ENCODE peak calls at places on chromosomes 13 and 19, in eight cellular contexts. One of them, this sample, is unnamed.
A peak's percentile ranks its signal among the peaks of the same experiment; 100 is the strongest.

GRCh38 chr19:45070214-45070613 is 6.1 kb downstream of the ZNF296 start:
- DNase-seq in A549: no peak
- DNase-seq in fibroblast of mammary gland: no peak
- DNase-seq in hepatocyte: no peak
- DNase-seq in fibroblast of the aortic adventitia: no peak
- DNase-seq in HFF-Myc: no peak
- DNase-seq in lower leg skin: no peak
- DNase-seq in small intestine: no peak
- DNase-seq in this sample: no peak

GRCh38 chr13:93450226-93450625 is 223.6 kb downstream of the GPC6 start:
- DNase-seq in A549: no peak
- DNase-seq in fibroblast of mammary gland: peak; percentile 64
- DNase-seq in hepatocyte: no peak
- DNase-seq in fibroblast of the aortic adventitia: peak; percentile 40
- DNase-seq in HFF-Myc: no peak
- DNase-seq in lower leg skin: no peak
- DNase-seq in small intestine: no peak
- DNase-seq in this sample: no peak

GRCh38 chr19:34141036-34141435 is 31.3 kb upstream of the LSM14A start:
- DNase-seq in A549: no peak
- DNase-seq in fibroblast of mammary gland: no peak
- DNase-seq in hepatocyte: no peak
- DNase-seq in fibroblast of the aortic adventitia: no peak
- DNase-seq in HFF-Myc: no peak
- DNase-seq in lower leg skin: no peak
- DNase-seq in small intestine: no peak
- DNase-seq in this sample: no peak

GRCh38 chr13:44004881-44005280 is 125.2 kb downstream of the LACC1 start:
- DNase-seq in A549: no peak
- DNase-seq in fibroblast of mammary gland: peak; percentile 67
- DNase-seq in hepatocyte: peak; percentile 20
- DNase-seq in fibroblast of the aortic adventitia: peak; percentile 39
- DNase-seq in HFF-Myc: peak; percentile 33
- DNase-seq in lower leg skin: no peak
- DNase-seq in small intestine: no peak
- DNase-seq in this sample: no peak

GRCh38 chr19:7699003-7699402 is 2.9 kb downstream of the FCER2 start:
- DNase-seq in A549: no peak
- DNase-seq in fibroblast of mammary gland: no peak
- DNase-seq in hepatocyte: no peak
- DNase-seq in fibroblast of the aortic adventitia: no peak
- DNase-seq in HFF-Myc: no peak
- DNase-seq in lower leg skin: no peak
- DNase-seq in small intestine: no peak
- DNase-seq in this sample: no peak

GRCh38 chr13:110271313-110271712 is 35.6 kb downstream of the COL4A1 start:
- DNase-seq in A549: no peak
- DNase-seq in fibroblast of mammary gland: no peak
- DNase-seq in hepatocyte: no peak
- DNase-seq in fibroblast of the aortic adventitia: no peak
- DNase-seq in HFF-Myc: no peak
- DNase-seq in lower leg skin: peak; percentile 11
- DNase-seq in small intestine: no peak
- DNase-seq in this sample: no peak

GRCh38 chr13:73702419-73703071 is 431.7 kb downstream of the KLF12 start:
- DNase-seq in A549: no peak
- DNase-seq in fibroblast of mammary gland: no peak
- DNase-seq in hepatocyte: peak; percentile 22
- DNase-seq in fibroblast of the aortic adventitia: no peak
- DNase-seq in HFF-Myc: no peak
- DNase-seq in lower leg skin: no peak
- DNase-seq in small intestine: no peak
- DNase-seq in this sample: no peak

GRCh38 chr13:97397267-97397666 is 36.7 kb upstream of the RAP2A start:
- DNase-seq in A549: no peak
- DNase-seq in fibroblast of mammary gland: no peak
- DNase-seq in hepatocyte: no peak
- DNase-seq in fibroblast of the aortic adventitia: no peak
- DNase-seq in HFF-Myc: no peak
- DNase-seq in lower leg skin: no peak
- DNase-seq in small intestine: no peak
- DNase-seq in this sample: no peak

GRCh38 chr19:14473073-14473790 is 1.9 kb downstream of the PTGER1 start:
- DNase-seq in A549: no peak
- DNase-seq in fibroblast of mammary gland: no peak
- DNase-seq in hepatocyte: no peak
- DNase-seq in fibroblast of the aortic adventitia: no peak
- DNase-seq in HFF-Myc: no peak
- DNase-seq in lower leg skin: no peak
- DNase-seq in small intestine: no peak
- DNase-seq in this sample: no peak

DNA sequence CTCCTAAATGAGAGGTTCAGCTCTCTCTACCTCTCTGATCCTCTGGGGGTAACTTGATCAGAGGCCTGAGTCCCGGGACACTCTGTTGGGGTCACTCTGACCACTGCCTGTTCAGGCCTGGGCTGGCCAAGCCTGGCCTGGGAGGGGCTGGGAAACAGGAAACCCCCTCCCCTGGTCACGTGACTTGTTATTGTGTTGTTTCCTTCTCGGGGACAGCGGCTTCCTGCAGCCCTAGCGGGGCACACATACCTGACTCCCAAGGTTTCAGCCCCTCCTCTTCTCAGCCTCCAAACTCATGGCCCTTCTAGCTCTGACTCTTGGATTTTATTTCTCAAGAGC is at the start of gene USHBP1:
- DNase-seq in A549: no peak
- DNase-seq in fibroblast of mammary gland: no peak
- DNase-seq in hepatocyte: no peak
- DNase-seq in fibroblast of the aortic adventitia: no peak
- DNase-seq in HFF-Myc: no peak
- DNase-seq in lower leg skin: no peak
- DNase-seq in small intestine: no peak
- DNase-seq in this sample: no peak
- H3K4me3 ChIP-seq in A549: no peak within 1 kb of the TSS
- H3K4me3 ChIP-seq in fibroblast of mammary gland: no peak within 1 kb of the TSS
- H3K4me3 ChIP-seq in hepatocyte: no peak within 1 kb of the TSS
- H3K4me3 ChIP-seq in fibroblast of the aortic adventitia: no peak within 1 kb of the TSS
- H3K4me3 ChIP-seq in HFF-Myc: no peak within 1 kb of the TSS
- H3K4me3 ChIP-seq in lower leg skin: no peak within 1 kb of the TSS
- H3K4me3 ChIP-seq in small intestine: no peak within 1 kb of the TSS
- H3K4me3 ChIP-seq in this sample: no peak within 1 kb of the TSS

GRCh38 chr13:24745861-24746617 is 17.9 kb upstream of the RNF17 start:
- DNase-seq in A549: no peak
- DNase-seq in fibroblast of mammary gland: no peak
- DNase-seq in hepatocyte: no peak
- DNase-seq in fibroblast of the aortic adventitia: no peak
- DNase-seq in HFF-Myc: no peak
- DNase-seq in lower leg skin: no peak
- DNase-seq in small intestine: no peak
- DNase-seq in this sample: no peak
- H3K4me3 ChIP-seq in A549: no peak overlapping the region
- H3K4me3 ChIP-seq in fibroblast of mammary gland: no peak overlapping the region
- H3K4me3 ChIP-seq in hepatocyte: no peak overlapping the region
- H3K4me3 ChIP-seq in fibroblast of the aortic adventitia: no peak overlapping the region
- H3K4me3 ChIP-seq in HFF-Myc: no peak overlapping the region
- H3K4me3 ChIP-seq in lower leg skin: no peak overlapping the region
- H3K4me3 ChIP-seq in small intestine: no peak overlapping the region
- H3K4me3 ChIP-seq in this sample: no peak overlapping the region

GRCh38 chr13:107866666-107867623 is 348.4 kb downstream of the LIG4 start:
- DNase-seq in A549: no peak
- DNase-seq in fibroblast of mammary gland: peak; percentile 20
- DNase-seq in hepatocyte: peak; percentile 61
- DNase-seq in fibroblast of the aortic adventitia: peak; percentile 24
- DNase-seq in HFF-Myc: no peak
- DNase-seq in lower leg skin: no peak
- DNase-seq in small intestine: no peak
- DNase-seq in this sample: no peak
- H3K4me3 ChIP-seq in A549: peak overlapping the region; percentile 53
- H3K4me3 ChIP-seq in fibroblast of mammary gland: peak overlapping the region; percentile 39
- H3K4me3 ChIP-seq in hepatocyte: peak overlapping the region; percentile 66
- H3K4me3 ChIP-seq in fibroblast of the aortic adventitia: peak overlapping the region; percentile 66
- H3K4me3 ChIP-seq in HFF-Myc: peak overlapping the region; percentile 15
- H3K4me3 ChIP-seq in lower leg skin: no peak overlapping the region
- H3K4me3 ChIP-seq in small intestine: peak overlapping the region; percentile 22
- H3K4me3 ChIP-seq in this sample: no peak overlapping the region

DNA sequence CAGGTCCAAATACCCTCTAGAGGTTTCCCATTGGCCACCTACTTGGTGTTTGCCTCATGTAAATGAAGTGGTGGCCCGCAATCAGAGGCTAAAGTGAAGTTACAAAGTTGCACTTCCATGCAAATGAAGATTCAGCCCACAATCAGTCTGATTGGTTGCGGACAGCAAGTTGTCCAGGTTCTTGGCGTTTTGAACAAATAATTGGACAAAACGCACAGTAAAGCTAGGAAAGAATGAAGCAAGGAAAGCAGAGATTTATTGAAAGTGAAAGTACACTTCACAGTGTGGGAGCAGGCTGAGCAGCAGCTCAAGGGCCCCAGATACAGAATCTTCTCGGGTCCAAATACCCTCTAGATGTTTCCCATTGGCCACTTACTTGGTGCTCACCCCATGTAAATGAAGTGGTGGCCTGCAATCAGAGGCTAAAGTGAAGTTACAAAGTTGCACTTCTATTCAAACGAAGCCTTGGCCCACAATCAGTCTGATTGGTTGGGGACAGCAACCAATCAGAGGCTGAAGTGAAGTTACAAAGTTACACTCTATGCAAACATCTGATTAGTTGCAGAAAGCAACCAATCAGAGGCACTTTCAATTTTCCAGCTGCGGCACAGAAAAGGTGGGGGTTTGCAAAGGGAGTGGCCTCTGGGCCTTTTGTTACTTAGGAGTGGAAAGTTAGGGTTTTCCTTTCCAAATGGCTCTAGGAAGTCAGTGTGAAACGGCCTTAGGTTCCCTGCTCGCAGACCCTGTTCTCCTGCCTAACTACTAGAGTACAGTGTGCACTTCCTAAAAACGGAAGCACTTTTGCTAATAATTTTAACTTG is 4.7 kb upstream of the TM9SF2 start:
- DNase-seq in A549: no peak
- DNase-seq in fibroblast of mammary gland: peak; percentile 88
- DNase-seq in hepatocyte: no peak
- DNase-seq in fibroblast of the aortic adventitia: peak; percentile 89
- DNase-seq in HFF-Myc: no peak
- DNase-seq in lower leg skin: peak; percentile 80
- DNase-seq in small intestine: peak; percentile 97
- DNase-seq in this sample: peak; percentile 69
- H3K4me3 ChIP-seq in A549: peak overlapping the region; percentile 28
- H3K4me3 ChIP-seq in fibroblast of mammary gland: peak overlapping the region; percentile 46
- H3K4me3 ChIP-seq in hepatocyte: no peak overlapping the region
- H3K4me3 ChIP-seq in fibroblast of the aortic adventitia: peak overlapping the region; percentile 61
- H3K4me3 ChIP-seq in HFF-Myc: no peak overlapping the region
- H3K4me3 ChIP-seq in lower leg skin: no peak overlapping the region
- H3K4me3 ChIP-seq in small intestine: peak overlapping the region; percentile 58
- H3K4me3 ChIP-seq in this sample: peak overlapping the region; percentile 41

GRCh38 chr19:42250666-42251531 is 4.0 kb downstream of the ERF start:
- DNase-seq in A549: no peak
- DNase-seq in fibroblast of mammary gland: peak; percentile 66
- DNase-seq in hepatocyte: no peak
- DNase-seq in fibroblast of the aortic adventitia: peak; percentile 55
- DNase-seq in HFF-Myc: no peak
- DNase-seq in lower leg skin: peak; percentile 37
- DNase-seq in small intestine: no peak
- DNase-seq in this sample: no peak

GRCh38 chr19:42249149-42249750 is 5.7 kb downstream of the ERF start:
- DNase-seq in A549: no peak
- DNase-seq in fibroblast of mammary gland: no peak
- DNase-seq in hepatocyte: no peak
- DNase-seq in fibroblast of the aortic adventitia: no peak
- DNase-seq in HFF-Myc: no peak
- DNase-seq in lower leg skin: no peak
- DNase-seq in small intestine: no peak
- DNase-seq in this sample: no peak

GRCh38 chr19:42250249-42250665 is 4.7 kb downstream of the ERF start:
- DNase-seq in A549: no peak
- DNase-seq in fibroblast of mammary gland: no peak
- DNase-seq in hepatocyte: no peak
- DNase-seq in fibroblast of the aortic adventitia: no peak
- DNase-seq in HFF-Myc: no peak
- DNase-seq in lower leg skin: peak; percentile 18
- DNase-seq in small intestine: no peak
- DNase-seq in this sample: no peak

GRCh38 chr19:42248270-42249148 is 6.1 kb upstream of the GSK3A start:
- DNase-seq in A549: no peak
- DNase-seq in fibroblast of mammary gland: no peak
- DNase-seq in hepatocyte: no peak
- DNase-seq in fibroblast of the aortic adventitia: no peak
- DNase-seq in HFF-Myc: no peak
- DNase-seq in lower leg skin: no peak
- DNase-seq in small intestine: no peak
- DNase-seq in this sample: no peak

DNA sequence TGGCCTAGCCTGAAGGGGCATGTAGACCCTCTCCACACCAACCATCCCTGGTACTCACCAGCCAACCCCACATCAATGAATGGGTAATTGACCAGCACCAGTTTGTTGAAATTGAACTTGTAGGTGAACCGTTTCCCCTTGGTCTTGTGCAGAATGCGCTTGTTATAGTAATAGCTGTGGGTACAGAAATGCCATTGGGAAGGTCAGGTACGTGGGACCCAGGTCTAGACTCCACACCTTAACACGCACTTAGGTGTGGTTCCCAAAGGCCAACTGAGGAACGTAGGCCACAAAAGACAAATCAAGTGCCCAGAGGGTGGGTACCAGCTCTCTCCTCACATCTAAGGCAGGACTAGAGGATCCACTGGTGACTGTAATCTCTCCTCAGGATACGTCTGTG is 5.2 kb downstream of the ERF start:
- DNase-seq in A549: no peak
- DNase-seq in fibroblast of mammary gland: no peak
- DNase-seq in hepatocyte: no peak
- DNase-seq in fibroblast of the aortic adventitia: no peak
- DNase-seq in HFF-Myc: no peak
- DNase-seq in lower leg skin: no peak
- DNase-seq in small intestine: no peak
- DNase-seq in this sample: no peak
- H3K4me3 ChIP-seq in A549: no peak overlapping the region
- H3K4me3 ChIP-seq in fibroblast of mammary gland: no peak overlapping the region
- H3K4me3 ChIP-seq in hepatocyte: no peak overlapping the region
- H3K4me3 ChIP-seq in fibroblast of the aortic adventitia: no peak overlapping the region
- H3K4me3 ChIP-seq in HFF-Myc: no peak overlapping the region
- H3K4me3 ChIP-seq in lower leg skin: no peak overlapping the region
- H3K4me3 ChIP-seq in small intestine: no peak overlapping the region
- H3K4me3 ChIP-seq in this sample: no peak overlapping the region

This sample was measured in Jurkat, Clone E6-1.